ENCODE peak calls at places on chromosomes 7 and 10, in five cellular contexts. W is AG08396; J is NCI-H1048; R is adipocyte; Q is stimulated activated CD4-positive, alpha-beta T cell treated with anti-CD3 and anti-CD28 coated beads, Interleukin-1b, Interleukin-23, amount 100 ng/mL, for 24 hours. P is an unnamed sample.

GRCh38 chr10:131964298-131964697 is 17.4 kb downstream of the BNIP3 start:
- DNase-seq in W (no peak), J (no peak), R (no peak), Q (no peak), P (no peak)

GRCh38 chr10:105797234-105797890 is 1156.3 kb downstream of the SORCS3 start:
- DNase-seq in W (no peak), J (peak; percentile 48), R (peak; percentile 26), Q (no peak), P (peak; percentile 9)

GRCh38 chr10:23368816-23369640 is 24.4 kb upstream of the C10orf67 start:
- DNase-seq in W (no peak), J (no peak), R (no peak), Q (no peak), P (no peak)

GRCh38 chr7:30164567-30164966 is 29.8 kb downstream of the MTURN start:
- DNase-seq in W (peak; percentile 34), J (no peak), R (peak; percentile 75), Q (no peak), P (no peak)

GRCh38 chr10:49688920-49689319 is 9.5 kb downstream of the C10orf53 start:
- DNase-seq in W (no peak), J (no peak), R (no peak), Q (no peak), P (no peak)

GRCh38 chr10:106958591-106959328 is 205.7 kb downstream of the SORCS1 start:
- DNase-seq in W (no peak), J (no peak), R (no peak), Q (no peak), P (no peak)

GRCh38 chr7:30977896-30978564 is 14.3 kb downstream of the GHRHR start:
- DNase-seq in W (no peak), J (no peak), R (peak; percentile 37), Q (no peak), P (no peak)

GRCh38 chr7:122430710-122431109 is 126.2 kb upstream of the FEZF1 start:
- DNase-seq in W (no peak), J (no peak), R (peak; percentile 53), Q (no peak), P (peak; percentile 16)

GRCh38 chr7:86911703-86912102 is 147.8 kb downstream of the ELAPOR2 start:
- DNase-seq in W (no peak), J (no peak), R (peak; percentile 3), Q (no peak), P (no peak)

GRCh38 chr7:106064329-106064728 is 47.8 kb downstream of the SYPL1 start:
- DNase-seq in W (no peak), J (no peak), R (no peak), Q (no peak), P (no peak)

GRCh38 chr7:101486056-101486763 is 123.5 kb downstream of the COL26A1 start:
- DNase-seq in W (no peak), J (no peak), R (peak; percentile 72), Q (no peak), P (no peak)

GRCh38 chr10:6920072-6921019 is 340.3 kb upstream of the PRKCQ start:
- DNase-seq in W (peak; percentile 30), J (no peak), R (peak; percentile 49), Q (peak; percentile 62), P (peak; percentile 20)

GRCh38 chr10:69048103-69048502 is 39.8 kb upstream of the SRGN start:
- DNase-seq in W (peak; percentile 22), J (no peak), R (no peak), Q (no peak), P (no peak)

GRCh38 chr7:46764100-46764941 is 817.6 kb downstream of the TNS3 start:
- DNase-seq in W (peak; percentile 57), J (no peak), R (peak; percentile 93), Q (no peak), P (peak; percentile 97)

GRCh38 chr7:158372400-158373302 is 215.0 kb downstream of the PTPRN2 start:
- DNase-seq in W (no peak), J (no peak), R (no peak), Q (no peak), P (no peak)

GRCh38 chr10:115875172-115875571 is 397.8 kb downstream of the GFRA1 start:
- DNase-seq in W (no peak), J (no peak), R (no peak), Q (no peak), P (no peak)

GRCh38 chr10:135601-136464 is 578 bp downstream of the ZMYND11 start:
- DNase-seq in W (peak; percentile 68), J (no peak), R (peak; percentile 81), Q (peak; percentile 21), P (no peak)

GRCh38 chr10:110919349-110919931 is at the start of gene SHOC2:
- DNase-seq in W (peak; percentile 77), J (peak; percentile 53), R (peak; percentile 83), Q (no peak), P (no peak)

GRCh38 chr7:130350945-130351663 is 6.5 kb downstream of the CPA5 start:
- DNase-seq in W (no peak), J (no peak), R (no peak), Q (no peak), P (no peak)

GRCh38 chr7:67022501-67022900 is 25.9 kb downstream of the TYW1 start:
- DNase-seq in W (no peak), J (no peak), R (no peak), Q (no peak), P (peak; percentile 78)

GRCh38 chr10:77251297-77252013 is 386.2 kb downstream of the KCNMA1 start:
- DNase-seq in W (peak; percentile 63), J (no peak), R (peak; percentile 59), Q (no peak), P (no peak)

GRCh38 chr7:122736183-122736582 is 33.5 kb upstream of the RNF148 start:
- DNase-seq in W (no peak), J (no peak), R (no peak), Q (no peak), P (no peak)

GRCh38 chr10:70255329-70256299 is 22.4 kb upstream of the PPA1 start:
- DNase-seq in W (no peak), J (no peak), R (peak; percentile 5), Q (no peak), P (peak; percentile 86)

GRCh38 chr10:16828731-16829175 is 11.5 kb upstream of the RSU1 start:
- DNase-seq in W (peak; percentile 21), J (no peak), R (peak; percentile 71), Q (no peak), P (peak; percentile 63)

GRCh38 chr7:47669178-47669878 is 87.4 kb upstream of the TNS3 start:
- DNase-seq in W (peak; percentile 91), J (no peak), R (peak; percentile 85), Q (no peak), P (peak; percentile 81)

GRCh38 chr7:30503273-30504212 is 1.1 kb downstream of the GGCT start:
- DNase-seq in W (no peak), J (no peak), R (peak; percentile 8), Q (no peak), P (no peak)

GRCh38 chr10:132793871-132794849 is 8.2 kb upstream of the NKX6-2 start:
- DNase-seq in W (no peak), J (no peak), R (no peak), Q (no peak), P (no peak)